ENCODE peak calls at places on chromosomes 2 and 18, in nine cellular contexts. Q is body of pancreas, R is uterus, M is IMR-90, Z is osteoblast, O is fibroblast of lung, U is breast epithelium, H is heart left ventricle, T is PC-9. F is an unnamed sample.
A peak's percentile ranks its signal among the peaks of the same experiment; 100 is the strongest.

GRCh38 chr2:1561793-1562521 is 148.7 kb downstream of the TPO start:
- DNase-seq in H (peak; percentile 10), Z (peak; percentile 68), Q (no peak), T (no peak), U (no peak), M (no peak), O (no peak), R (no peak), F (no peak)

GRCh38 chr2:13676269-13676668 is 956.2 kb upstream of the LRATD1 start:
- DNase-seq in T (no peak), M (peak; percentile 61), R (no peak), H (no peak), Z (peak; percentile 47), U (no peak), Q (no peak), O (peak; percentile 59), F (no peak)

GRCh38 chr2:46520108-46520507 is 40.7 kb downstream of the TMEM247 start:
- DNase-seq in H (no peak), Q (no peak), T (no peak), U (no peak), R (no peak), M (no peak), O (peak; percentile 78), Z (no peak), F (no peak)

GRCh38 chr2:54954705-54955357 is 95.4 kb downstream of the RTN4 start:
- DNase-seq in R (no peak), T (no peak), O (no peak), Q (no peak), H (no peak), Z (no peak), M (no peak), U (no peak), F (no peak)

GRCh38 chr2:240839152-240840143 is 19.4 kb upstream of the KIF1A start:
- DNase-seq in M (peak; percentile 41), Q (no peak), Z (peak; percentile 71), O (peak; percentile 15), T (no peak), H (no peak), R (no peak), U (no peak), F (no peak)

GRCh38 chr18:36636237-36636792 is 192.5 kb downstream of the TPGS2 start:
- DNase-seq in R (no peak), Z (no peak), M (peak; percentile 30), U (no peak), H (no peak), Q (no peak), O (no peak), T (no peak), F (no peak)

GRCh38 chr2:20093263-20094141 is 42.1 kb upstream of the LAPTM4A start:
- DNase-seq in U (no peak), H (peak; percentile 68), Z (peak; percentile 92), R (peak; percentile 63), M (peak; percentile 82), T (peak; percentile 61), Q (peak; percentile 72), O (peak; percentile 89), F (peak; percentile 61)

GRCh38 chr2:67462741-67463496 is 65.8 kb downstream of the ETAA1 start:
- DNase-seq in T (no peak), M (no peak), Z (no peak), H (no peak), O (no peak), Q (no peak), U (no peak), R (no peak), F (no peak)

GRCh38 chr2:188588235-188588634 is 296.6 kb downstream of the GULP1 start:
- DNase-seq in Z (no peak), R (no peak), H (no peak), M (peak; percentile 20), O (no peak), U (no peak), Q (no peak), T (no peak), F (no peak)

GRCh38 chr2:120466704-120467054 is 120.7 kb downstream of the INHBB start:
- DNase-seq in O (no peak), T (no peak), H (no peak), U (no peak), M (no peak), Z (peak; percentile 58), Q (no peak), R (no peak), F (peak; percentile 4)
- H3K27me3 ChIP-seq in O (no peaks in the 10 kb centered on the region), T (no peaks in the 10 kb centered on the region), H (no peaks in the 10 kb centered on the region), U (no peaks in the 10 kb centered on the region), M (no peaks in the 10 kb centered on the region), Z (no peaks in the 10 kb centered on the region), Q (no peaks in the 10 kb centered on the region), R (no peaks in the 10 kb centered on the region), F (no peaks in the 10 kb centered on the region)

DNA sequence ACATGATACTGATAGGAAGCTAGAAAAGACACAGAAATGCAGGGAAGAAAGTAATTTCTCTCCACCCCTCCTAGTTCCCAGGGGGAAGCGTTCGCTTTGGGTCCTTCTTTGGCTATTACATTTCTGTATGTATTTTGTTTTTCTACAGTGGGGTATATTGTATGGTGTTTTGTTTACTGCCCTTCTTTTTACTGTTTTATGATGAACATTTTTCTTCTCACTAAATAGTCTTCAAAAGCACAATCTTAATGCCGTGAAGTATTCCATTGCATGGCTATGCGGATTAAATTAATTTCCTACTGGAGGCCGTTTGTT is 354 bp upstream of the TMBIM1 start:
- DNase-seq in R (no peak), M (no peak), U (no peak), T (no peak), H (no peak), O (no peak), Z (no peak), Q (no peak), F (no peak)
- H3K4me1 ChIP-seq in R (peaks cover 21% of the 10 kb centered on the region), M (peaks cover 17% of the 10 kb centered on the region), U (peaks cover 28% of the 10 kb centered on the region), T (peaks cover 87% of the 10 kb centered on the region), H (peaks cover 54% of the 10 kb centered on the region), O (peaks cover 17% of the 10 kb centered on the region), Z (peaks cover 31% of the 10 kb centered on the region), Q (peaks cover 91% of the 10 kb centered on the region), F (peaks cover 3% of the 10 kb centered on the region)

GRCh38 chr18:11148655-11149440 is 521 bp downstream of the PIEZO2 start:
- DNase-seq in Q (no peak), O (no peak), U (no peak), T (no peak), M (no peak), R (no peak), H (no peak), Z (peak; percentile 78), F (peak; percentile 39)
- H3K27me3 ChIP-seq in Q (no peaks in the 10 kb centered on the region), O (peaks cover 25% of the 10 kb centered on the region), U (peaks cover 4% of the 10 kb centered on the region), T (peaks cover 67% of the 10 kb centered on the region), M (peaks cover 12% of the 10 kb centered on the region), R (peaks cover 4% of the 10 kb centered on the region), H (peaks cover 48% of the 10 kb centered on the region), Z (peaks cover 67% of the 10 kb centered on the region), F (no peaks in the 10 kb centered on the region)

GRCh38 chr2:65108778-65109177 is 21.1 kb downstream of the RAB1A start:
- DNase-seq in H (no peak), Z (no peak), Q (no peak), U (no peak), T (no peak), O (no peak), R (no peak), M (no peak), F (no peak)

GRCh38 chr2:65113229-65113628 is 16.7 kb downstream of the RAB1A start:
- DNase-seq in Q (no peak), U (no peak), O (no peak), T (no peak), R (no peak), H (no peak), Z (no peak), M (no peak), F (no peak)

GRCh38 chr2:65113816-65114215 is 16.1 kb downstream of the RAB1A start:
- DNase-seq in O (no peak), U (no peak), T (no peak), Q (no peak), R (no peak), H (no peak), Z (no peak), M (no peak), F (no peak)

GRCh38 chr2:65114921-65115320 is 15.0 kb downstream of the RAB1A start:
- DNase-seq in M (no peak), R (no peak), H (no peak), O (no peak), T (no peak), Z (no peak), Q (no peak), U (no peak), F (no peak)

DNA sequence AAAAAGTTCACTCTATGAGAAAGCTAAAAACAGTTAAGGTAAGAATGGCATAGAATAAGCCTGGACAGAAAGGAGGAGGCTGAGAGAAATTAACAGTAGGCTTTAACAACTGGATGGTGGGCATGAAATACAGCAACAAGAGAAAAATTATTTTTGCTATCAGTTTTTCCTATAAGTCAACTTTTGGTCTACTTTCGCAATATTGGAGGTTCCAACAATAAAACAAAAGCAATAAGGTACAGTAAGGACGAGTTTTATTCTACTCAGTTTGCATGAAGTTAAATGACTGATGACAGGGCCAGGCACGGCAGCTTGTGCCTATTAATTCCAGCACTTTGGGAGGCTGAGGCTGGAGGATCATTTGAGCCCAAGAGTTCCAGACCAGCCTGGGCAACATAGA is 17.3 kb downstream of the RAB1A start:
- DNase-seq in Z (no peak), T (no peak), Q (no peak), U (no peak), R (no peak), H (no peak), M (no peak), O (no peak), F (no peak)
- H3K4me1 ChIP-seq in Z (no peaks in the 10 kb centered on the region), T (no peaks in the 10 kb centered on the region), Q (peaks cover 45% of the 10 kb centered on the region), U (no peaks in the 10 kb centered on the region), R (peaks cover under 1% of the 10 kb centered on the region), H (peaks cover 49% of the 10 kb centered on the region), M (peaks cover 4% of the 10 kb centered on the region), O (no peaks in the 10 kb centered on the region), F (no peaks in the 10 kb centered on the region)

GRCh38 chr2:5690231-5690630 is 2.0 kb upstream of the SOX11 start:
- DNase-seq in Z (no peak), M (peak; percentile 28), O (peak; percentile 20), H (no peak), T (no peak), U (no peak), Q (no peak), R (no peak), F (no peak)
- H3K27me3 ChIP-seq in Z (peaks cover 24% of the 10 kb centered on the region), M (no peaks in the 10 kb centered on the region), O (peaks cover 2% of the 10 kb centered on the region), H (peaks cover 64% of the 10 kb centered on the region), T (no peaks in the 10 kb centered on the region), U (peaks cover 3% of the 10 kb centered on the region), Q (no peaks in the 10 kb centered on the region), R (peaks cover 21% of the 10 kb centered on the region), F (peaks cover 3% of the 10 kb centered on the region)

DNA sequence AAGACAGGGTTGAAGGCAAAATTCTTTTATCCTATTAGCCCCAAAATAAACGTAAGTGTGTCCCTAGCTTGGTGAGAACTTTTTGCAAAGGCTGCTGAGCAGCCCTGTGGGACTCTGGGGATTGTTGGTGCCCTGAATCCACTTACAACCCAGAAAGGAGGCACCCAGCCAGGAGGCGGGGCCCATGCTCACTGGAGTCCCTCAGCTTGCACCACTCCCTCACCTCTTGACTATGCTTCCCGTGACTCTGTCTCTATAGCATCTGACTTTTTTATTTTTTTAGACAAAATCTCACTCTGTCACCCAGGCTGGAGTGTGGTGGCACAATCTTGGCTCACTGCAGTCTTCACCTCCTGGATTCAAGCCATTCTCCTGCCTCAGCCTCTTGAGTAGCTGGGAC is 15.8 kb upstream of the COL6A3 start:
- DNase-seq in Q (no peak), T (no peak), Z (no peak), U (no peak), O (no peak), H (no peak), M (no peak), R (no peak), F (no peak)
- H3K4me1 ChIP-seq in Q (no peaks in the 10 kb centered on the region), T (peaks cover 33% of the 10 kb centered on the region), Z (peaks cover 47% of the 10 kb centered on the region), U (peaks cover 4% of the 10 kb centered on the region), O (peaks cover 18% of the 10 kb centered on the region), H (peaks cover 18% of the 10 kb centered on the region), M (peaks cover 27% of the 10 kb centered on the region), R (no peaks in the 10 kb centered on the region), F (peaks cover 2% of the 10 kb centered on the region)

F was measured in aorta.